ENCODE peak calls at places on chromosomes 12 and 14, in seven cellular contexts. One of them, this sample, is unnamed.

GRCh38 chr12:123076604-123077297 is 74.1 kb downstream of the PITPNM2 start:
- DNase-seq in stimulated activated effector memory CD8-positive, alpha-beta T cell treated with anti-CD3 and anti-CD28 coated beads, Interleukin-12 subunit alpha, Interleukin-12 subunit beta, amount 100 ng/mL, for 72 hours: peak
- DNase-seq in stimulated activated CD4-positive, alpha-beta T cell treated with anti-CD3 and anti-CD28 coated beads, Interleukin-1b, Interleukin-23, amount 100 ng/mL, for 4 hours: peak
- DNase-seq in WTC11: no peak
- DNase-seq in endothelial cell of umbilical vein: peak
- DNase-seq in NCI-H2081: no peak
- DNase-seq in foreskin fibroblast: peak
- DNase-seq in this sample: no peak

GRCh38 chr12:915090-915489 is 34.4 kb downstream of the RAD52 start:
- DNase-seq in stimulated activated effector memory CD8-positive, alpha-beta T cell treated with anti-CD3 and anti-CD28 coated beads, Interleukin-12 subunit alpha, Interleukin-12 subunit beta, amount 100 ng/mL, for 72 hours: no peak
- DNase-seq in stimulated activated CD4-positive, alpha-beta T cell treated with anti-CD3 and anti-CD28 coated beads, Interleukin-1b, Interleukin-23, amount 100 ng/mL, for 4 hours: no peak
- DNase-seq in WTC11: no peak
- DNase-seq in endothelial cell of umbilical vein: peak
- DNase-seq in NCI-H2081: no peak
- DNase-seq in foreskin fibroblast: no peak
- DNase-seq in this sample: no peak

GRCh38 chr14:72962829-72963312 is 36.6 kb downstream of the DCAF4 start:
- DNase-seq in stimulated activated effector memory CD8-positive, alpha-beta T cell treated with anti-CD3 and anti-CD28 coated beads, Interleukin-12 subunit alpha, Interleukin-12 subunit beta, amount 100 ng/mL, for 72 hours: no peak
- DNase-seq in stimulated activated CD4-positive, alpha-beta T cell treated with anti-CD3 and anti-CD28 coated beads, Interleukin-1b, Interleukin-23, amount 100 ng/mL, for 4 hours: no peak
- DNase-seq in WTC11: peak
- DNase-seq in endothelial cell of umbilical vein: peak
- DNase-seq in NCI-H2081: peak
- DNase-seq in foreskin fibroblast: peak
- DNase-seq in this sample: peak

GRCh38 chr12:47022296-47022695 is 57.1 kb upstream of the PCED1B start:
- DNase-seq in stimulated activated effector memory CD8-positive, alpha-beta T cell treated with anti-CD3 and anti-CD28 coated beads, Interleukin-12 subunit alpha, Interleukin-12 subunit beta, amount 100 ng/mL, for 72 hours: no peak
- DNase-seq in stimulated activated CD4-positive, alpha-beta T cell treated with anti-CD3 and anti-CD28 coated beads, Interleukin-1b, Interleukin-23, amount 100 ng/mL, for 4 hours: no peak
- DNase-seq in WTC11: no peak
- DNase-seq in endothelial cell of umbilical vein: peak
- DNase-seq in NCI-H2081: no peak
- DNase-seq in foreskin fibroblast: peak
- DNase-seq in this sample: no peak

GRCh38 chr12:116166306-116166705 is 111.2 kb downstream of the MED13L start:
- DNase-seq in stimulated activated effector memory CD8-positive, alpha-beta T cell treated with anti-CD3 and anti-CD28 coated beads, Interleukin-12 subunit alpha, Interleukin-12 subunit beta, amount 100 ng/mL, for 72 hours: no peak
- DNase-seq in stimulated activated CD4-positive, alpha-beta T cell treated with anti-CD3 and anti-CD28 coated beads, Interleukin-1b, Interleukin-23, amount 100 ng/mL, for 4 hours: no peak
- DNase-seq in WTC11: no peak
- DNase-seq in endothelial cell of umbilical vein: no peak
- DNase-seq in NCI-H2081: no peak
- DNase-seq in foreskin fibroblast: no peak
- DNase-seq in this sample: no peak

GRCh38 chr14:52413729-52414453 is 99.8 kb downstream of the PTGER2 start:
- DNase-seq in stimulated activated effector memory CD8-positive, alpha-beta T cell treated with anti-CD3 and anti-CD28 coated beads, Interleukin-12 subunit alpha, Interleukin-12 subunit beta, amount 100 ng/mL, for 72 hours: no peak
- DNase-seq in stimulated activated CD4-positive, alpha-beta T cell treated with anti-CD3 and anti-CD28 coated beads, Interleukin-1b, Interleukin-23, amount 100 ng/mL, for 4 hours: no peak
- DNase-seq in WTC11: no peak
- DNase-seq in endothelial cell of umbilical vein: no peak
- DNase-seq in NCI-H2081: no peak
- DNase-seq in foreskin fibroblast: peak
- DNase-seq in this sample: peak

GRCh38 chr14:89447182-89447970 is 30.3 kb upstream of the FOXN3 start:
- DNase-seq in stimulated activated effector memory CD8-positive, alpha-beta T cell treated with anti-CD3 and anti-CD28 coated beads, Interleukin-12 subunit alpha, Interleukin-12 subunit beta, amount 100 ng/mL, for 72 hours: no peak
- DNase-seq in stimulated activated CD4-positive, alpha-beta T cell treated with anti-CD3 and anti-CD28 coated beads, Interleukin-1b, Interleukin-23, amount 100 ng/mL, for 4 hours: no peak
- DNase-seq in WTC11: no peak
- DNase-seq in endothelial cell of umbilical vein: no peak
- DNase-seq in NCI-H2081: no peak
- DNase-seq in foreskin fibroblast: no peak
- DNase-seq in this sample: no peak

GRCh38 chr14:74886001-74886400 is 4.3 kb downstream of the DLST start:
- DNase-seq in stimulated activated effector memory CD8-positive, alpha-beta T cell treated with anti-CD3 and anti-CD28 coated beads, Interleukin-12 subunit alpha, Interleukin-12 subunit beta, amount 100 ng/mL, for 72 hours: no peak
- DNase-seq in stimulated activated CD4-positive, alpha-beta T cell treated with anti-CD3 and anti-CD28 coated beads, Interleukin-1b, Interleukin-23, amount 100 ng/mL, for 4 hours: no peak
- DNase-seq in WTC11: peak
- DNase-seq in endothelial cell of umbilical vein: no peak
- DNase-seq in NCI-H2081: no peak
- DNase-seq in foreskin fibroblast: peak
- DNase-seq in this sample: peak

GRCh38 chr14:24710403-24711063 is 76.5 kb upstream of the GZMB start:
- DNase-seq in stimulated activated effector memory CD8-positive, alpha-beta T cell treated with anti-CD3 and anti-CD28 coated beads, Interleukin-12 subunit alpha, Interleukin-12 subunit beta, amount 100 ng/mL, for 72 hours: peak
- DNase-seq in stimulated activated CD4-positive, alpha-beta T cell treated with anti-CD3 and anti-CD28 coated beads, Interleukin-1b, Interleukin-23, amount 100 ng/mL, for 4 hours: peak
- DNase-seq in WTC11: peak
- DNase-seq in endothelial cell of umbilical vein: peak
- DNase-seq in NCI-H2081: peak
- DNase-seq in foreskin fibroblast: peak
- DNase-seq in this sample: peak